ENCODE peak calls at places on chromosomes 7 and 10, in eight cellular contexts. One of them, this sample, is unnamed.

GRCh38 chr10:77308084-77308732 is 329.4 kb downstream of the KCNMA1 start:
- DNase-seq in uterus: no peak
- DNase-seq in ovary: no peak
- DNase-seq in left ventricle myocardium inferior: no peak
- DNase-seq in transverse colon: no peak
- DNase-seq in dorsolateral prefrontal cortex: no peak
- DNase-seq in astrocyte of the spinal cord: no peak
- DNase-seq in fibroblast of lung: no peak
- DNase-seq in this sample: no peak

GRCh38 chr7:4876586-4876985 is 6.9 kb downstream of the RADIL start:
- DNase-seq in uterus: no peak
- DNase-seq in dorsolateral prefrontal cortex: no peak
- DNase-seq in ovary: no peak
- DNase-seq in fibroblast of lung: no peak
- DNase-seq in astrocyte of the spinal cord: no peak
- DNase-seq in left ventricle myocardium inferior: no peak
- DNase-seq in transverse colon: no peak
- DNase-seq in this sample: no peak

GRCh38 chr7:151793531-151793935 is 83.4 kb downstream of the PRKAG2 start:
- DNase-seq in astrocyte of the spinal cord: no peak
- DNase-seq in fibroblast of lung: no peak
- DNase-seq in dorsolateral prefrontal cortex: no peak
- DNase-seq in ovary: no peak
- DNase-seq in uterus: no peak
- DNase-seq in transverse colon: no peak
- DNase-seq in left ventricle myocardium inferior: peak; percentile 39
- DNase-seq in this sample: peak; percentile 87

GRCh38 chr10:94489107-94489506 is 56.5 kb upstream of the HELLS start:
- DNase-seq in astrocyte of the spinal cord: no peak
- DNase-seq in dorsolateral prefrontal cortex: no peak
- DNase-seq in uterus: no peak
- DNase-seq in transverse colon: no peak
- DNase-seq in ovary: no peak
- DNase-seq in left ventricle myocardium inferior: no peak
- DNase-seq in fibroblast of lung: no peak
- DNase-seq in this sample: no peak

GRCh38 chr10:3658766-3659165 is 126.2 kb downstream of the KLF6 start:
- DNase-seq in astrocyte of the spinal cord: no peak
- DNase-seq in dorsolateral prefrontal cortex: no peak
- DNase-seq in left ventricle myocardium inferior: no peak
- DNase-seq in uterus: no peak
- DNase-seq in transverse colon: no peak
- DNase-seq in ovary: no peak
- DNase-seq in fibroblast of lung: no peak
- DNase-seq in this sample: no peak

GRCh38 chr10:95426482-95426881 is 134.7 kb downstream of the SORBS1 start:
- DNase-seq in left ventricle myocardium inferior: no peak
- DNase-seq in ovary: no peak
- DNase-seq in astrocyte of the spinal cord: no peak
- DNase-seq in uterus: no peak
- DNase-seq in transverse colon: no peak
- DNase-seq in fibroblast of lung: no peak
- DNase-seq in dorsolateral prefrontal cortex: no peak
- DNase-seq in this sample: no peak

GRCh38 chr7:18364403-18364795 is 131.2 kb upstream of the HDAC9 start:
- DNase-seq in fibroblast of lung: no peak
- DNase-seq in transverse colon: no peak
- DNase-seq in ovary: no peak
- DNase-seq in dorsolateral prefrontal cortex: no peak
- DNase-seq in astrocyte of the spinal cord: no peak
- DNase-seq in left ventricle myocardium inferior: no peak
- DNase-seq in uterus: no peak
- DNase-seq in this sample: no peak

GRCh38 chr7:142866361-142867096 is 11.7 kb downstream of the EPHB6 start:
- DNase-seq in left ventricle myocardium inferior: no peak
- DNase-seq in transverse colon: peak; percentile 41
- DNase-seq in uterus: peak; percentile 38
- DNase-seq in dorsolateral prefrontal cortex: no peak
- DNase-seq in astrocyte of the spinal cord: no peak
- DNase-seq in ovary: peak; percentile 42
- DNase-seq in fibroblast of lung: peak; percentile 8
- DNase-seq in this sample: no peak

GRCh38 chr7:92797693-92798092 is 38.7 kb downstream of the CDK6 start:
- DNase-seq in uterus: no peak
- DNase-seq in ovary: no peak
- DNase-seq in transverse colon: no peak
- DNase-seq in fibroblast of lung: no peak
- DNase-seq in dorsolateral prefrontal cortex: no peak
- DNase-seq in left ventricle myocardium inferior: no peak
- DNase-seq in astrocyte of the spinal cord: no peak
- DNase-seq in this sample: no peak

GRCh38 chr7:40299097-40299496 is 164.3 kb downstream of the SUGCT start:
- DNase-seq in left ventricle myocardium inferior: no peak
- DNase-seq in fibroblast of lung: peak; percentile 24
- DNase-seq in uterus: no peak
- DNase-seq in dorsolateral prefrontal cortex: no peak
- DNase-seq in ovary: no peak
- DNase-seq in astrocyte of the spinal cord: peak; percentile 92
- DNase-seq in transverse colon: no peak
- DNase-seq in this sample: no peak

GRCh38 chr7:64611717-64612116 is 48.8 kb upstream of the ZNF680 start:
- DNase-seq in uterus: no peak
- DNase-seq in transverse colon: no peak
- DNase-seq in left ventricle myocardium inferior: no peak
- DNase-seq in astrocyte of the spinal cord: no peak
- DNase-seq in ovary: no peak
- DNase-seq in dorsolateral prefrontal cortex: no peak
- DNase-seq in fibroblast of lung: no peak
- DNase-seq in this sample: no peak

GRCh38 chr10:104256335-104257080 is 1.8 kb downstream of the GSTO1 start:
- DNase-seq in uterus: no peak
- DNase-seq in dorsolateral prefrontal cortex: no peak
- DNase-seq in left ventricle myocardium inferior: no peak
- DNase-seq in ovary: no peak
- DNase-seq in transverse colon: no peak
- DNase-seq in fibroblast of lung: peak; percentile 22
- DNase-seq in astrocyte of the spinal cord: peak; percentile 21
- DNase-seq in this sample: no peak

GRCh38 chr7:70657532-70657931 is 474.4 kb upstream of the GALNT17 start:
- DNase-seq in ovary: no peak
- DNase-seq in uterus: no peak
- DNase-seq in left ventricle myocardium inferior: no peak
- DNase-seq in transverse colon: no peak
- DNase-seq in fibroblast of lung: no peak
- DNase-seq in dorsolateral prefrontal cortex: no peak
- DNase-seq in astrocyte of the spinal cord: no peak
- DNase-seq in this sample: no peak

GRCh38 chr10:128078136-128078969 is 47.9 kb downstream of the MKI67 start:
- DNase-seq in transverse colon: peak; percentile 41
- DNase-seq in fibroblast of lung: peak; percentile 51
- DNase-seq in ovary: no peak
- DNase-seq in left ventricle myocardium inferior: no peak
- DNase-seq in astrocyte of the spinal cord: peak; percentile 31
- DNase-seq in uterus: no peak
- DNase-seq in dorsolateral prefrontal cortex: no peak
- DNase-seq in this sample: no peak
- TF ChIP-seq CTCF in transverse colon: peak; percentile 70
- TF ChIP-seq CTCF in fibroblast of lung: peak; percentile 76
- TF ChIP-seq CTCF in ovary: no peak
- TF ChIP-seq CTCF in left ventricle myocardium inferior: peak; percentile 67
- TF ChIP-seq CTCF in astrocyte of the spinal cord: peak; percentile 87
- TF ChIP-seq CTCF in uterus: peak; percentile 40
- TF ChIP-seq CTCF in dorsolateral prefrontal cortex: peak; percentile 67
- TF ChIP-seq CTCF in this sample: peak; percentile 86

GRCh38 chr10:36725581-36726520 is 399.5 kb upstream of the ANKRD30A start:
- DNase-seq in left ventricle myocardium inferior: no peak
- DNase-seq in uterus: no peak
- DNase-seq in dorsolateral prefrontal cortex: peak; percentile 62
- DNase-seq in astrocyte of the spinal cord: peak; percentile 91
- DNase-seq in fibroblast of lung: peak; percentile 69
- DNase-seq in ovary: no peak
- DNase-seq in transverse colon: no peak
- DNase-seq in this sample: no peak
- TF ChIP-seq CTCF in left ventricle myocardium inferior: peak; percentile 54
- TF ChIP-seq CTCF in uterus: no peak
- TF ChIP-seq CTCF in dorsolateral prefrontal cortex: peak; percentile 44
- TF ChIP-seq CTCF in astrocyte of the spinal cord: peak; percentile 59
- TF ChIP-seq CTCF in fibroblast of lung: no peak
- TF ChIP-seq CTCF in ovary: no peak
- TF ChIP-seq CTCF in transverse colon: no peak
- TF ChIP-seq CTCF in this sample: peak; percentile 85

GRCh38 chr10:61793760-61794713 is 107.5 kb upstream of the ARID5B start:
- DNase-seq in left ventricle myocardium inferior: no peak
- DNase-seq in uterus: no peak
- DNase-seq in dorsolateral prefrontal cortex: no peak
- DNase-seq in transverse colon: no peak
- DNase-seq in astrocyte of the spinal cord: peak; percentile 59
- DNase-seq in fibroblast of lung: peak; percentile 51
- DNase-seq in ovary: no peak
- DNase-seq in this sample: no peak

GRCh38 chr10:61795147-61795546 is 106.4 kb upstream of the ARID5B start:
- DNase-seq in astrocyte of the spinal cord: no peak
- DNase-seq in ovary: no peak
- DNase-seq in fibroblast of lung: no peak
- DNase-seq in uterus: no peak
- DNase-seq in dorsolateral prefrontal cortex: no peak
- DNase-seq in transverse colon: no peak
- DNase-seq in left ventricle myocardium inferior: no peak
- DNase-seq in this sample: no peak

GRCh38 chr10:61796785-61797184 is 104.7 kb upstream of the ARID5B start:
- DNase-seq in uterus: no peak
- DNase-seq in transverse colon: no peak
- DNase-seq in left ventricle myocardium inferior: no peak
- DNase-seq in dorsolateral prefrontal cortex: no peak
- DNase-seq in ovary: no peak
- DNase-seq in astrocyte of the spinal cord: no peak
- DNase-seq in fibroblast of lung: no peak
- DNase-seq in this sample: no peak

GRCh38 chr10:61792921-61793320 is 108.6 kb upstream of the ARID5B start:
- DNase-seq in left ventricle myocardium inferior: no peak
- DNase-seq in ovary: no peak
- DNase-seq in fibroblast of lung: no peak
- DNase-seq in transverse colon: no peak
- DNase-seq in dorsolateral prefrontal cortex: no peak
- DNase-seq in astrocyte of the spinal cord: no peak
- DNase-seq in uterus: no peak
- DNase-seq in this sample: no peak

GRCh38 chr10:61795551-61795950 is 105.9 kb upstream of the ARID5B start:
- DNase-seq in ovary: no peak
- DNase-seq in astrocyte of the spinal cord: no peak
- DNase-seq in uterus: no peak
- DNase-seq in transverse colon: no peak
- DNase-seq in dorsolateral prefrontal cortex: no peak
- DNase-seq in left ventricle myocardium inferior: no peak
- DNase-seq in fibroblast of lung: no peak
- DNase-seq in this sample: no peak
- TF ChIP-seq CTCF in ovary: no peak
- TF ChIP-seq CTCF in astrocyte of the spinal cord: no peak
- TF ChIP-seq CTCF in uterus: no peak
- TF ChIP-seq CTCF in transverse colon: no peak
- TF ChIP-seq CTCF in dorsolateral prefrontal cortex: no peak
- TF ChIP-seq CTCF in left ventricle myocardium inferior: no peak
- TF ChIP-seq CTCF in fibroblast of lung: peak; percentile 5
- TF ChIP-seq CTCF in this sample: no peak

GRCh38 chr10:127757033-127757432 is 20.0 kb downstream of the FOXI2 start:
- DNase-seq in uterus: no peak
- DNase-seq in fibroblast of lung: no peak
- DNase-seq in astrocyte of the spinal cord: no peak
- DNase-seq in transverse colon: no peak
- DNase-seq in dorsolateral prefrontal cortex: no peak
- DNase-seq in left ventricle myocardium inferior: no peak
- DNase-seq in ovary: no peak
- DNase-seq in this sample: no peak
- TF ChIP-seq CTCF in uterus: no peak
- TF ChIP-seq CTCF in fibroblast of lung: no peak
- TF ChIP-seq CTCF in astrocyte of the spinal cord: no peak
- TF ChIP-seq CTCF in transverse colon: no peak
- TF ChIP-seq CTCF in dorsolateral prefrontal cortex: no peak
- TF ChIP-seq CTCF in left ventricle myocardium inferior: peak; percentile 12
- TF ChIP-seq CTCF in ovary: no peak
- TF ChIP-seq CTCF in this sample: no peak

GRCh38 chr7:127413326-127413725 is 20.8 kb upstream of the ZNF800 start:
- DNase-seq in ovary: no peak
- DNase-seq in uterus: no peak
- DNase-seq in astrocyte of the spinal cord: no peak
- DNase-seq in transverse colon: no peak
- DNase-seq in fibroblast of lung: no peak
- DNase-seq in left ventricle myocardium inferior: no peak
- DNase-seq in dorsolateral prefrontal cortex: no peak
- DNase-seq in this sample: no peak

GRCh38 chr7:127415060-127415742 is 22.7 kb upstream of the ZNF800 start:
- DNase-seq in ovary: no peak
- DNase-seq in transverse colon: no peak
- DNase-seq in uterus: no peak
- DNase-seq in astrocyte of the spinal cord: no peak
- DNase-seq in fibroblast of lung: no peak
- DNase-seq in dorsolateral prefrontal cortex: no peak
- DNase-seq in left ventricle myocardium inferior: no peak
- DNase-seq in this sample: no peak

GRCh38 chr7:127404282-127405049 is 12.0 kb upstream of the ZNF800 start:
- DNase-seq in uterus: no peak
- DNase-seq in ovary: no peak
- DNase-seq in fibroblast of lung: peak; percentile 19
- DNase-seq in dorsolateral prefrontal cortex: no peak
- DNase-seq in left ventricle myocardium inferior: no peak
- DNase-seq in astrocyte of the spinal cord: no peak
- DNase-seq in transverse colon: no peak
- DNase-seq in this sample: no peak

GRCh38 chr7:127413962-127414361 is 21.5 kb upstream of the ZNF800 start:
- DNase-seq in fibroblast of lung: no peak
- DNase-seq in left ventricle myocardium inferior: no peak
- DNase-seq in transverse colon: no peak
- DNase-seq in ovary: no peak
- DNase-seq in dorsolateral prefrontal cortex: no peak
- DNase-seq in astrocyte of the spinal cord: no peak
- DNase-seq in uterus: no peak
- DNase-seq in this sample: no peak

DNA sequence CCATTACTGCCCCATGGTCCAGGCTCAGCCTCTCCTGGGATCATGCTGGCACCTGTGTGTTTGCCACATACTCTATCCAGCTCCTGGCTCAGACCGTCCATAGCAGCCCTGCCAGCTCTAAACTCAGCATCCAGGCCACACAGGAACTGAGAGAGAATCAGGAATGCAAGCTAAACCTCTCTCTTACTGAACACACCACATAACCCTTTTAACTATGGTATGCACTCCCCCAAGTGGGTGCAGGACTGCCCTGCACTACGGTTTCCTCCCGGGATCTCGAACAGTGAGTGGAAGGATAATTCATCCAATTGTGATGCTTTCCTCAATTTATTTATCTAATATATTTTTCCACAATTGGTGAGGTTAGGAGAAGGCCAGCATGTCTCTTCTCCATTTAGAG is 17.1 kb upstream of the ZNF800 start:
- DNase-seq in dorsolateral prefrontal cortex: no peak
- DNase-seq in uterus: no peak
- DNase-seq in ovary: no peak
- DNase-seq in left ventricle myocardium inferior: no peak
- DNase-seq in fibroblast of lung: no peak
- DNase-seq in astrocyte of the spinal cord: no peak
- DNase-seq in transverse colon: no peak
- DNase-seq in this sample: no peak
- TF ChIP-seq CTCF in dorsolateral prefrontal cortex: no peak
- TF ChIP-seq CTCF in uterus: no peak
- TF ChIP-seq CTCF in ovary: no peak
- TF ChIP-seq CTCF in left ventricle myocardium inferior: peak; percentile 23
- TF ChIP-seq CTCF in fibroblast of lung: peak; percentile 13
- TF ChIP-seq CTCF in astrocyte of the spinal cord: no peak
- TF ChIP-seq CTCF in transverse colon: no peak
- TF ChIP-seq CTCF in this sample: peak; percentile 15